ENCODE peak calls at places on chromosomes 5 and 9, in four cellular contexts. V is K562, E is HCT116, D is neural progenitor cell. G is an unnamed sample. For H4K20me1, the result is how much of the 10 kb centered on the place peaks cover.

GRCh38 chr5:14237313-14238086 is 94.4 kb downstream of the TRIO start:
- DNase-seq in V (no peak), E (no peak), D (no peak), G (no peak)

GRCh38 chr5:74192606-74193299 is 447.8 kb downstream of the ENC1 start:
- DNase-seq in V (no peak), E (no peak), D (no peak), G (peak)

GRCh38 chr5:102498271-102499034 is at the start of gene SLCO6A1:
- DNase-seq in V (peak), E (no peak), D (no peak), G (no peak)

GRCh38 chr9:34246453-34246852 is 67.6 kb downstream of the UBAP1 start:
- DNase-seq in V (no peak), E (no peak), D (no peak), G (no peak)

GRCh38 chr9:133340256-133340655 is 4.3 kb upstream of the SURF6 start:
- DNase-seq in V (no peak), E (no peak), D (no peak), G (no peak)

GRCh38 chr9:115879451-115879850 is 274.1 kb upstream of the PAPPA start:
- DNase-seq in V (no peak), E (no peak), D (no peak), G (no peak)

GRCh38 chr5:77409870-77410621 is 82.1 kb downstream of the WDR41 start:
- DNase-seq in V (no peak), E (no peak), D (no peak), G (no peak)

GRCh38 chr9:122218885-122219855 is 9.6 kb downstream of the LHX6 start:
- DNase-seq in V (no peak), E (no peak), D (peak), G (peak)

GRCh38 chr9:131273146-131273545 is 3.2 kb downstream of the FAM78A start:
- DNase-seq in V (peak), E (no peak), D (no peak), G (no peak)

GRCh38 chr5:96084874-96085545 is 123.4 kb upstream of the ELL2 start:
- DNase-seq in V (no peak), E (no peak), D (no peak), G (peak)

GRCh38 chr5:167939686-167940085 is 351.8 kb upstream of the WWC1 start:
- DNase-seq in V (no peak), E (no peak), D (no peak), G (peak)

GRCh38 chr5:2381861-2382260 is 369.6 kb downstream of the IRX2 start:
- DNase-seq in V (no peak), E (no peak), D (no peak), G (no peak)

GRCh38 chr9:76036762-76037161 is 146.3 kb downstream of the PCSK5 start:
- DNase-seq in V (no peak), E (no peak), D (no peak), G (no peak)

GRCh38 chr5:173094012-173094661 is 38.0 kb downstream of the CREBRF start:
- DNase-seq in V (no peak), E (no peak), D (no peak), G (peak)

GRCh38 chr5:149284501-149284900 is 12.8 kb downstream of the AFAP1L1 start:
- DNase-seq in V (no peak), E (no peak), D (no peak), G (peak)

GRCh38 chr9:122445155-122445749 is 32.5 kb downstream of the OR1J1 start:
- DNase-seq in V (no peak), E (no peak), D (no peak), G (peak)

GRCh38 chr9:93089481-93089991 is 6.5 kb upstream of the CARD19 start:
- DNase-seq in V (no peak), E (no peak), D (peak), G (no peak)

GRCh38 chr9:17138503-17138902 is 3.7 kb downstream of the CNTLN start:
- DNase-seq in V (no peak), E (no peak), D (no peak), G (no peak)

GRCh38 chr5:32585122-32585445 is 273 bp upstream of the SUB1 start:
- DNase-seq in V (no peak), E (no peak), D (no peak), G (no peak)

GRCh38 chr5:171906171-171906570 is 100.3 kb downstream of the FBXW11 start:
- DNase-seq in V (no peak), E (no peak), D (no peak), G (no peak)

GRCh38 chr5:171907731-171908343 is 98.6 kb downstream of the FBXW11 start:
- DNase-seq in V (peak), E (peak), D (peak), G (peak)

GRCh38 chr5:171906703-171907590 is 99.5 kb downstream of the FBXW11 start:
- DNase-seq in V (no peak), E (no peak), D (no peak), G (no peak)

GRCh38 chr5:171913987-171914273 is 92.5 kb downstream of the FBXW11 start:
- DNase-seq in V (no peak), E (no peak), D (no peak), G (peak)

GRCh38 chr5:171908638-171909037 is 97.8 kb downstream of the FBXW11 start:
- DNase-seq in V (no peak), E (no peak), D (no peak), G (no peak)
- H4K20me1 ChIP-seq in V (under half), E (under half), D (half or more), G (under half)

GRCh38 chr5:10229306-10230048 is 20.2 kb downstream of the ATPSCKMT start:
- DNase-seq in V (no peak), E (no peak), D (no peak), G (peak)

GRCh38 chr5:10227396-10227795 is 22.3 kb downstream of the ATPSCKMT start:
- DNase-seq in V (no peak), E (no peak), D (no peak), G (peak)

GRCh38 chr5:10232386-10232785 is 17.3 kb downstream of the ATPSCKMT start:
- DNase-seq in V (no peak), E (no peak), D (no peak), G (no peak)

GRCh38 chr5:10233011-10233410 is 16.7 kb downstream of the ATPSCKMT start:
- DNase-seq in V (no peak), E (no peak), D (no peak), G (no peak)

DNA sequence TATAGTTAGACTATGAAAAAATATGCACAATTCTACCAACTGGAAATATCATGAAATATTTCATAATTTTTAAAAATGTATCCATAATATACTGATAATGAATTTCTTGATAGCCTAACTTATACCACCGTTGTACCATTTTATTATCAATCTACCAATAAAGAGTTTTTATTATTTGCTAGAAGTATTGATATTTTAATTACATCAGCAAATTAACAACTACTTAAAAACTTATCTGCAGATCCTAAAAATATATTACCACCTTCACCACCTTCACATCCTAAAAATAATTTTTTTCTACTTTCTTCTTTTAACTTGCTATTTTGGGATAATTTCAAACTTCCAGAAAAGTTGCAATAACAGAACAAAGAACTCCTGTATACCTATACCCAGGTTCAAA is 21.4 kb downstream of the ATPSCKMT start:
- DNase-seq in V (no peak), E (no peak), D (no peak), G (no peak)
- H4K20me1 ChIP-seq in V (under half), E (under half), D (under half), G (under half)

GRCh38 chr9:102841376-102841775 is 153.8 kb upstream of the CYLC2 start:
- DNase-seq in V (no peak), E (no peak), D (no peak), G (no peak)

GRCh38 chr9:102842421-102842820 is 152.7 kb upstream of the CYLC2 start:
- DNase-seq in V (no peak), E (no peak), D (no peak), G (no peak)

GRCh38 chr9:102844754-102845153 is 150.4 kb upstream of the CYLC2 start:
- DNase-seq in V (no peak), E (no peak), D (no peak), G (no peak)

GRCh38 chr9:102845847-102846246 is 149.3 kb upstream of the CYLC2 start:
- DNase-seq in V (no peak), E (no peak), D (no peak), G (no peak)

DNA sequence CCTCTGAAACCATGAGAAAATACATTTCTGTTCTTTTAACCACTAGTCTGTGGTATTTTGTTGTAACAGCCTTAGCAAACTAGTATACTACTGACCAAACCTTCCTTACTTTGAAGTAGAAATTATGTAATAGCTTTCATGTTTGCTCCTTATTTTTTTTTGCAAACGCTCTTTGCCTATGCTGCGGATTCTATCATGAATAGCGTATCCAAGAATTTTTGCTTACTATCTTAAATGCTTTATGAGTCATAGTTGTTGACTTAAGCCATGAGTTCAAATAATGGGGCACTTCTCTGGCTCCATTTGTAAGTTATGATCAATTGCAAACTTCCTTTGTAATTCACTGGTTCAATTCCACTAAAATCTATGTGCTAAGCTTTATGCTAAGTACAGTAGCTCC is 154.8 kb upstream of the CYLC2 start:
- DNase-seq in V (no peak), E (no peak), D (no peak), G (no peak)
- H4K20me1 ChIP-seq in V (under half), E (under half), D (under half), G (under half)

GRCh38 chr9:136437839-136438547 is 1.7 kb downstream of the INPP5E start:
- DNase-seq in V (no peak), E (no peak), D (no peak), G (peak)
- H4K20me1 ChIP-seq in V (under half), E (under half), D (half or more), G (under half)

DNA sequence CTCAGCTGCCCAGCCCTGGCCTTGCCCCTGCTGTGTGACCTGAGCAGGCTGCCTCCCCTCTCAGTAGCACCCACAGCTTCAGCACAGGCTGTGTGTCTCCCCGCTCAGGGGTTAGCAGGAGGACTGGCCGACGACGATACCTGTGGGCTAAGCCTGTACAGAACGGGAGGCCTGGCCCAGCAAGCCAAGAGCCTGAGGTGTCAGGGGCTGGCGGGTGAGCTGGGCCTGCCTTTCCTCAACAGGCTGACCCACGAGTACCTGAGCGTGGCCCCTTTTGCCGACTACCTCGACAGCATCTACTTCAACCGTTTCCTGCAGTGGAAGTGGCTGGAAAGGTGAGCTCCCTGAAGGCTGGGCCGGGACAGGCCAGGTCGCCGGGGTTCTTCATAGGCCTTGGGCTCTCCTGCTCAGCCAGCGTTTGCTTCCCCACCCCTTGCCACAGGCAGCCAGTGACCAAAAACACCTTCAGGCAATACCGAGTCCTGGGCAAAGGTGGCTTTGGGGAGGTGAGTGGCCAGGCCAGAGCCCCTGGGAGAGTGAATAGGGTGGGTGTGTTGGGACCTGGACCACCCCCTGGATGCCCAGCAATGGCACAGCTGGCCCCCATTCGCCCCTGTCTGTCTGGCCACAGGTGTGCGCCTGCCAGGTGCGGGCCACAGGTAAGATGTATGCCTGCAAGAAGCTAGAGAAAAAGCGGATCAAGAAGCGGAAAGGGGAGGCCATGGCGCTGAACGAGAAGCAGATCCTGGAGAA is 6.6 kb downstream of the GRK6 start:
- DNase-seq in V (no peak), E (no peak), D (no peak), G (no peak)
- H4K20me1 ChIP-seq in V (under half), E (under half), D (under half), G (under half)

G was measured in GM23248.